ENCODE peak calls at places on chromosomes 7 and 10, in nine cellular contexts. One of them, this sample, is unnamed.

GRCh38 chr10:107545717-107546116 is 381.2 kb upstream of the SORCS1 start:
- DNase-seq in fibroblast of lung: no peak
- DNase-seq in cardiac fibroblast: no peak
- DNase-seq in Panc1: no peak
- DNase-seq in kidney epithelial cell: no peak
- DNase-seq in HCT116: no peak
- DNase-seq in heart right ventricle: no peak
- DNase-seq in dorsolateral prefrontal cortex: no peak
- DNase-seq in prostate gland: no peak
- DNase-seq in this sample: no peak

GRCh38 chr10:122658356-122659049 is 41.1 kb downstream of the C10orf120 start:
- DNase-seq in fibroblast of lung: no peak
- DNase-seq in cardiac fibroblast: no peak
- DNase-seq in Panc1: no peak
- DNase-seq in kidney epithelial cell: no peak
- DNase-seq in HCT116: no peak
- DNase-seq in heart right ventricle: no peak
- DNase-seq in dorsolateral prefrontal cortex: no peak
- DNase-seq in prostate gland: no peak
- DNase-seq in this sample: no peak

GRCh38 chr10:46560381-46560780 is 3.9 kb upstream of the GPRIN2 start:
- DNase-seq in fibroblast of lung: no peak
- DNase-seq in cardiac fibroblast: no peak
- DNase-seq in Panc1: no peak
- DNase-seq in kidney epithelial cell: no peak
- DNase-seq in HCT116: no peak
- DNase-seq in heart right ventricle: no peak
- DNase-seq in dorsolateral prefrontal cortex: peak; percentile 27
- DNase-seq in prostate gland: no peak
- DNase-seq in this sample: no peak

GRCh38 chr10:69222157-69223027 is 2.3 kb downstream of the HKDC1 start:
- DNase-seq in fibroblast of lung: peak; percentile 57
- DNase-seq in cardiac fibroblast: peak; percentile 82
- DNase-seq in Panc1: peak; percentile 61
- DNase-seq in kidney epithelial cell: peak; percentile 93
- DNase-seq in HCT116: peak; percentile 83
- DNase-seq in heart right ventricle: no peak
- DNase-seq in dorsolateral prefrontal cortex: no peak
- DNase-seq in prostate gland: peak; percentile 62
- DNase-seq in this sample: no peak

GRCh38 chr10:49679480-49679893 is at the start of gene C10orf53:
- DNase-seq in fibroblast of lung: peak; percentile 37
- DNase-seq in cardiac fibroblast: peak; percentile 41
- DNase-seq in Panc1: no peak
- DNase-seq in kidney epithelial cell: no peak
- DNase-seq in HCT116: no peak
- DNase-seq in heart right ventricle: peak; percentile 29
- DNase-seq in dorsolateral prefrontal cortex: peak; percentile 30
- DNase-seq in prostate gland: no peak
- DNase-seq in this sample: no peak

GRCh38 chr7:136023134-136023869 is 46.1 kb upstream of the MTPN start:
- DNase-seq in fibroblast of lung: no peak
- DNase-seq in cardiac fibroblast: no peak
- DNase-seq in Panc1: no peak
- DNase-seq in kidney epithelial cell: no peak
- DNase-seq in HCT116: no peak
- DNase-seq in heart right ventricle: no peak
- DNase-seq in dorsolateral prefrontal cortex: no peak
- DNase-seq in prostate gland: peak; percentile 44
- DNase-seq in this sample: peak; percentile 63

GRCh38 chr10:70592746-70593512 is 9.6 kb downstream of the PRF1 start:
- DNase-seq in fibroblast of lung: no peak
- DNase-seq in cardiac fibroblast: no peak
- DNase-seq in Panc1: no peak
- DNase-seq in kidney epithelial cell: no peak
- DNase-seq in HCT116: no peak
- DNase-seq in heart right ventricle: no peak
- DNase-seq in dorsolateral prefrontal cortex: peak; percentile 17
- DNase-seq in prostate gland: no peak
- DNase-seq in this sample: no peak

GRCh38 chr10:35362701-35363350 is 26.5 kb downstream of the CCNY start:
- DNase-seq in fibroblast of lung: no peak
- DNase-seq in cardiac fibroblast: no peak
- DNase-seq in Panc1: no peak
- DNase-seq in kidney epithelial cell: no peak
- DNase-seq in HCT116: no peak
- DNase-seq in heart right ventricle: no peak
- DNase-seq in dorsolateral prefrontal cortex: no peak
- DNase-seq in prostate gland: no peak
- DNase-seq in this sample: no peak

GRCh38 chr7:40282858-40283257 is 148.1 kb downstream of the SUGCT start:
- DNase-seq in fibroblast of lung: no peak
- DNase-seq in cardiac fibroblast: no peak
- DNase-seq in Panc1: no peak
- DNase-seq in kidney epithelial cell: no peak
- DNase-seq in HCT116: no peak
- DNase-seq in heart right ventricle: no peak
- DNase-seq in dorsolateral prefrontal cortex: no peak
- DNase-seq in prostate gland: no peak
- DNase-seq in this sample: peak; percentile 88

GRCh38 chr10:27744478-27745379 is 890 bp downstream of the MKX start:
- DNase-seq in fibroblast of lung: peak; percentile 53
- DNase-seq in cardiac fibroblast: peak; percentile 11
- DNase-seq in Panc1: no peak
- DNase-seq in kidney epithelial cell: no peak
- DNase-seq in HCT116: no peak
- DNase-seq in heart right ventricle: no peak
- DNase-seq in dorsolateral prefrontal cortex: no peak
- DNase-seq in prostate gland: peak; percentile 6
- DNase-seq in this sample: no peak

GRCh38 chr10:31855033-31855432 is 73.6 kb downstream of the ARHGAP12 start:
- DNase-seq in fibroblast of lung: no peak
- DNase-seq in cardiac fibroblast: no peak
- DNase-seq in Panc1: no peak
- DNase-seq in kidney epithelial cell: no peak
- DNase-seq in HCT116: no peak
- DNase-seq in heart right ventricle: no peak
- DNase-seq in dorsolateral prefrontal cortex: no peak
- DNase-seq in prostate gland: no peak
- DNase-seq in this sample: no peak

GRCh38 chr10:69716711-69717560 is 84.8 kb upstream of the COL13A1 start:
- DNase-seq in fibroblast of lung: peak; percentile 14
- DNase-seq in cardiac fibroblast: peak; percentile 70
- DNase-seq in Panc1: no peak
- DNase-seq in kidney epithelial cell: no peak
- DNase-seq in HCT116: peak; percentile 51
- DNase-seq in heart right ventricle: no peak
- DNase-seq in dorsolateral prefrontal cortex: peak; percentile 55
- DNase-seq in prostate gland: peak; percentile 59
- DNase-seq in this sample: no peak

GRCh38 chr7:26049081-26049480 is 102.9 kb upstream of the NFE2L3 start:
- DNase-seq in fibroblast of lung: no peak
- DNase-seq in cardiac fibroblast: no peak
- DNase-seq in Panc1: no peak
- DNase-seq in kidney epithelial cell: no peak
- DNase-seq in HCT116: no peak
- DNase-seq in heart right ventricle: no peak
- DNase-seq in dorsolateral prefrontal cortex: no peak
- DNase-seq in prostate gland: no peak
- DNase-seq in this sample: no peak

GRCh38 chr7:153886121-153886505 is 166.1 kb upstream of the DPP6 start:
- DNase-seq in fibroblast of lung: no peak
- DNase-seq in cardiac fibroblast: no peak
- DNase-seq in Panc1: no peak
- DNase-seq in kidney epithelial cell: no peak
- DNase-seq in HCT116: no peak
- DNase-seq in heart right ventricle: no peak
- DNase-seq in dorsolateral prefrontal cortex: no peak
- DNase-seq in prostate gland: no peak
- DNase-seq in this sample: no peak

GRCh38 chr10:124092270-124093075 is 925 bp downstream of the CHST15 start:
- DNase-seq in fibroblast of lung: peak; percentile 50
- DNase-seq in cardiac fibroblast: peak; percentile 5
- DNase-seq in Panc1: no peak
- DNase-seq in kidney epithelial cell: no peak
- DNase-seq in HCT116: no peak
- DNase-seq in heart right ventricle: peak; percentile 64
- DNase-seq in dorsolateral prefrontal cortex: no peak
- DNase-seq in prostate gland: peak; percentile 40
- DNase-seq in this sample: no peak

DNA sequence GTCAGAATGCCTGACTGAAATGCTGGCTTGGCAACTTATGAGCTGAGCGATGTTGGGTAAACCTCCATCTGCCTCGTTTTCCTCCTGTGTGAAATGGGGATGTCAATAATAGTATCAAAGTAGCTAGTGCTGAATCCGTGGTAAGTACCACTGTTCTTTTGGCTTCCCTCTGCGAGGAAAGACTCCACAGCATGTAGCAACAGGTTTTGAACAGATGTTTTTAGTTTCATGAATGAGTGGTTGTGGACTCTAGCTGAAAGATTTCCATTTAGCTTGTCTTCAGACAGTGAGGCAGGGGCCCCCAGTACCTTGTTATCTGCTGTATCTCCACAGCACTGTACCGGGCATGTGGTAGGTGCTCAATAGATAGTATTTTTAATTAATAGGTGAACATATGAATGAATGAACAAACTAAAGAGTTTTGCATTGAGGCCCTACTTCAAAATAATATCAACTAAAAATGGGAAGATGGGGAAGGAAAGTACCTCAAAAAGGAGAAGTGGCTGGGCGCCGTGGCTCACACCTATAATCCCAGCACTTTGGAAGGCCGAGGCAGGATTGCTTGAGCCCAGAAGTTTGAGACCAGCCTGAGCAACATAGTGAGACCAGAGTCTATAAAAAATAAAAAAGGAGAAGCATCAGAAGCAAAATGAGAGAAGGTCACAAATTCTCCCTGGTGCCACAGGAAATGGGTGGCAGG is 5.6 kb upstream of the DLG5 start:
- DNase-seq in fibroblast of lung: no peak
- DNase-seq in cardiac fibroblast: no peak
- DNase-seq in Panc1: no peak
- DNase-seq in kidney epithelial cell: no peak
- DNase-seq in HCT116: no peak
- DNase-seq in heart right ventricle: no peak
- DNase-seq in dorsolateral prefrontal cortex: no peak
- DNase-seq in prostate gland: no peak
- DNase-seq in this sample: no peak
- TF ChIP-seq CTCF in fibroblast of lung: no peak
- TF ChIP-seq CTCF in cardiac fibroblast: no peak
- TF ChIP-seq CTCF in Panc1: no peak
- TF ChIP-seq CTCF in kidney epithelial cell: no peak
- TF ChIP-seq CTCF in HCT116: no peak
- TF ChIP-seq CTCF in heart right ventricle: no peak
- TF ChIP-seq CTCF in dorsolateral prefrontal cortex: no peak
- TF ChIP-seq CTCF in prostate gland: no peak
- TF ChIP-seq CTCF in this sample: no peak

GRCh38 chr7:151540146-151540545 is 20.5 kb upstream of the RHEB start:
- DNase-seq in fibroblast of lung: no peak
- DNase-seq in cardiac fibroblast: no peak
- DNase-seq in Panc1: no peak
- DNase-seq in kidney epithelial cell: no peak
- DNase-seq in HCT116: no peak
- DNase-seq in heart right ventricle: no peak
- DNase-seq in dorsolateral prefrontal cortex: no peak
- DNase-seq in prostate gland: no peak
- DNase-seq in this sample: no peak
- H3K4me3 ChIP-seq in fibroblast of lung: no peak overlapping the region
- H3K4me3 ChIP-seq in cardiac fibroblast: no peak overlapping the region
- H3K4me3 ChIP-seq in Panc1: no peak overlapping the region
- H3K4me3 ChIP-seq in kidney epithelial cell: no peak overlapping the region
- H3K4me3 ChIP-seq in HCT116: no peak overlapping the region
- H3K4me3 ChIP-seq in heart right ventricle: no peak overlapping the region
- H3K4me3 ChIP-seq in dorsolateral prefrontal cortex: no peak overlapping the region
- H3K4me3 ChIP-seq in prostate gland: no peak overlapping the region
- H3K4me3 ChIP-seq in this sample: no peak overlapping the region

GRCh38 chr10:73908853-73909611 is 1.9 kb upstream of the PLAU start:
- DNase-seq in fibroblast of lung: peak; percentile 98
- DNase-seq in cardiac fibroblast: peak; percentile 99
- DNase-seq in Panc1: peak; percentile 97
- DNase-seq in kidney epithelial cell: peak; percentile 97
- DNase-seq in HCT116: no peak
- DNase-seq in heart right ventricle: no peak
- DNase-seq in dorsolateral prefrontal cortex: no peak
- DNase-seq in prostate gland: no peak
- DNase-seq in this sample: no peak
- TF ChIP-seq CTCF in fibroblast of lung: no peak
- TF ChIP-seq CTCF in cardiac fibroblast: no peak
- TF ChIP-seq CTCF in Panc1: no peak
- TF ChIP-seq CTCF in kidney epithelial cell: no peak
- TF ChIP-seq CTCF in HCT116: no peak
- TF ChIP-seq CTCF in heart right ventricle: no peak
- TF ChIP-seq CTCF in dorsolateral prefrontal cortex: no peak
- TF ChIP-seq CTCF in prostate gland: no peak
- TF ChIP-seq CTCF in this sample: no peak

GRCh38 chr10:72034761-72035160 is 53.6 kb downstream of the SPOCK2 start:
- DNase-seq in fibroblast of lung: no peak
- DNase-seq in cardiac fibroblast: no peak
- DNase-seq in Panc1: no peak
- DNase-seq in kidney epithelial cell: no peak
- DNase-seq in HCT116: no peak
- DNase-seq in heart right ventricle: no peak
- DNase-seq in dorsolateral prefrontal cortex: no peak
- DNase-seq in prostate gland: no peak
- DNase-seq in this sample: no peak

GRCh38 chr10:72030762-72031543 is 57.4 kb downstream of the SPOCK2 start:
- DNase-seq in fibroblast of lung: no peak
- DNase-seq in cardiac fibroblast: no peak
- DNase-seq in Panc1: no peak
- DNase-seq in kidney epithelial cell: no peak
- DNase-seq in HCT116: no peak
- DNase-seq in heart right ventricle: peak; percentile 68
- DNase-seq in dorsolateral prefrontal cortex: no peak
- DNase-seq in prostate gland: no peak
- DNase-seq in this sample: no peak

GRCh38 chr10:72031706-72032105 is 56.6 kb downstream of the SPOCK2 start:
- DNase-seq in fibroblast of lung: no peak
- DNase-seq in cardiac fibroblast: no peak
- DNase-seq in Panc1: no peak
- DNase-seq in kidney epithelial cell: no peak
- DNase-seq in HCT116: no peak
- DNase-seq in heart right ventricle: no peak
- DNase-seq in dorsolateral prefrontal cortex: no peak
- DNase-seq in prostate gland: no peak
- DNase-seq in this sample: no peak

GRCh38 chr10:72035488-72035887 is 52.9 kb downstream of the SPOCK2 start:
- DNase-seq in fibroblast of lung: no peak
- DNase-seq in cardiac fibroblast: no peak
- DNase-seq in Panc1: no peak
- DNase-seq in kidney epithelial cell: no peak
- DNase-seq in HCT116: no peak
- DNase-seq in heart right ventricle: no peak
- DNase-seq in dorsolateral prefrontal cortex: no peak
- DNase-seq in prostate gland: no peak
- DNase-seq in this sample: no peak

DNA sequence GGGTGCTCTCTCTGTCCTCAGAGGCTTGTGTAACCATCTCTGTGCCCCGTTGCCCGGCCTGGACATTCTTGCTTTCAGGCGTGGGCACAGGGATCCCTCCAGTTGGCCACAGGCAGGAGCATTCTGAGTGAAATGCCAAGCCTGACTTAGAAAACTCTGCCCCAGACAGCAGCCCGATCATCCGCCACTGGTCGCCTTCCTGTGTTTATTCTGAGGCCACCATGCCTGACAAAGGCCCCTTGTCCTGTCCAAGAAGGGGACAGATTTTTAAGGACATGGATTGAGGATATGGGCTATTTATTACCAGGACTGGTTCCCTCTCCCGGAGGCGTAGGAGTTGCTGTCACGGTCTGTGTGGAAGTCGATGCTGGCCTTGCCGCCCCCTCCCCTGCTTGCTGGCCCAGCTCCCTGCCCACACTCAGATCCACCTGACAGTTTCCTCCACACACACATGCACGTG is 54.3 kb downstream of the SPOCK2 start:
- DNase-seq in fibroblast of lung: no peak
- DNase-seq in cardiac fibroblast: no peak
- DNase-seq in Panc1: no peak
- DNase-seq in kidney epithelial cell: no peak
- DNase-seq in HCT116: no peak
- DNase-seq in heart right ventricle: no peak
- DNase-seq in dorsolateral prefrontal cortex: no peak
- DNase-seq in prostate gland: no peak
- DNase-seq in this sample: no peak
- H3K4me3 ChIP-seq in fibroblast of lung: no peak overlapping the region
- H3K4me3 ChIP-seq in cardiac fibroblast: no peak overlapping the region
- H3K4me3 ChIP-seq in Panc1: no peak overlapping the region
- H3K4me3 ChIP-seq in kidney epithelial cell: no peak overlapping the region
- H3K4me3 ChIP-seq in HCT116: no peak overlapping the region
- H3K4me3 ChIP-seq in heart right ventricle: no peak overlapping the region
- H3K4me3 ChIP-seq in dorsolateral prefrontal cortex: no peak overlapping the region
- H3K4me3 ChIP-seq in prostate gland: no peak overlapping the region
- H3K4me3 ChIP-seq in this sample: no peak overlapping the region